ENCODE peak calls at places on chromosomes 12 and 14, in six cellular contexts. One of them, this sample, is unnamed.

GRCh38 chr14:23568600-23569310 is 1.2 kb upstream of the AP1G2 start:
- DNase-seq in thyroid gland: no peak
- DNase-seq in HFF-Myc: no peak
- DNase-seq in astrocyte of the spinal cord: no peak
- DNase-seq in neural progenitor cell: peak
- DNase-seq in fibroblast of mammary gland: no peak
- DNase-seq in this sample: no peak

GRCh38 chr14:55706341-55706684 is 126.3 kb downstream of the KTN1 start:
- DNase-seq in fibroblast of mammary gland: no peak
- DNase-seq in thyroid gland: no peak
- DNase-seq in astrocyte of the spinal cord: no peak
- DNase-seq in HFF-Myc: no peak
- DNase-seq in neural progenitor cell: no peak
- DNase-seq in this sample: no peak

GRCh38 chr14:34713681-34714319 is 593 bp downstream of the CFL2 start:
- DNase-seq in neural progenitor cell: peak
- DNase-seq in HFF-Myc: no peak
- DNase-seq in thyroid gland: peak
- DNase-seq in fibroblast of mammary gland: peak
- DNase-seq in astrocyte of the spinal cord: peak
- DNase-seq in this sample: peak

GRCh38 chr12:109271418-109271817 is 37.7 kb downstream of the FOXN4 start:
- DNase-seq in thyroid gland: no peak
- DNase-seq in HFF-Myc: no peak
- DNase-seq in astrocyte of the spinal cord: no peak
- DNase-seq in fibroblast of mammary gland: no peak
- DNase-seq in neural progenitor cell: no peak
- DNase-seq in this sample: no peak

GRCh38 chr12:54603173-54603814 is 14.8 kb upstream of the PPP1R1A start:
- DNase-seq in neural progenitor cell: peak
- DNase-seq in astrocyte of the spinal cord: peak
- DNase-seq in fibroblast of mammary gland: peak
- DNase-seq in thyroid gland: peak
- DNase-seq in HFF-Myc: peak
- DNase-seq in this sample: peak

GRCh38 chr12:12807970-12808702 is 5.0 kb upstream of the DDX47 start:
- DNase-seq in HFF-Myc: no peak
- DNase-seq in neural progenitor cell: no peak
- DNase-seq in thyroid gland: peak
- DNase-seq in astrocyte of the spinal cord: peak
- DNase-seq in fibroblast of mammary gland: peak
- DNase-seq in this sample: peak

GRCh38 chr14:66038214-66038977 is 447.8 kb upstream of the CCDC196 start:
- DNase-seq in thyroid gland: no peak
- DNase-seq in astrocyte of the spinal cord: no peak
- DNase-seq in fibroblast of mammary gland: peak
- DNase-seq in HFF-Myc: peak
- DNase-seq in neural progenitor cell: no peak
- DNase-seq in this sample: peak

GRCh38 chr12:86772688-86773087 is 516.5 kb upstream of the MGAT4C start:
- DNase-seq in astrocyte of the spinal cord: peak
- DNase-seq in neural progenitor cell: no peak
- DNase-seq in thyroid gland: no peak
- DNase-seq in fibroblast of mammary gland: peak
- DNase-seq in HFF-Myc: peak
- DNase-seq in this sample: peak

GRCh38 chr14:35999264-35999663 is 173.1 kb downstream of the BRMS1L start:
- DNase-seq in fibroblast of mammary gland: no peak
- DNase-seq in thyroid gland: no peak
- DNase-seq in neural progenitor cell: no peak
- DNase-seq in HFF-Myc: no peak
- DNase-seq in astrocyte of the spinal cord: no peak
- DNase-seq in this sample: no peak

GRCh38 chr12:108752387-108752786 is 21.1 kb upstream of the CORO1C start:
- DNase-seq in fibroblast of mammary gland: no peak
- DNase-seq in neural progenitor cell: no peak
- DNase-seq in thyroid gland: no peak
- DNase-seq in astrocyte of the spinal cord: no peak
- DNase-seq in HFF-Myc: no peak
- DNase-seq in this sample: no peak

GRCh38 chr12:42904683-42905418 is 315.3 kb upstream of the PRICKLE1 start:
- DNase-seq in thyroid gland: no peak
- DNase-seq in fibroblast of mammary gland: no peak
- DNase-seq in HFF-Myc: no peak
- DNase-seq in neural progenitor cell: no peak
- DNase-seq in astrocyte of the spinal cord: no peak
- DNase-seq in this sample: no peak

GRCh38 chr12:11014234-11014633 is 8.2 kb downstream of the TAS2R19 start:
- DNase-seq in fibroblast of mammary gland: peak
- DNase-seq in astrocyte of the spinal cord: peak
- DNase-seq in HFF-Myc: no peak
- DNase-seq in neural progenitor cell: no peak
- DNase-seq in thyroid gland: no peak
- DNase-seq in this sample: peak

GRCh38 chr12:112122823-112123690 is 2.3 kb upstream of the TRAFD1 start:
- DNase-seq in neural progenitor cell: no peak
- DNase-seq in HFF-Myc: peak
- DNase-seq in astrocyte of the spinal cord: peak
- DNase-seq in fibroblast of mammary gland: peak
- DNase-seq in thyroid gland: no peak
- DNase-seq in this sample: peak

GRCh38 chr14:96888593-96888992 is 91.4 kb downstream of the VRK1 start:
- DNase-seq in neural progenitor cell: peak
- DNase-seq in fibroblast of mammary gland: no peak
- DNase-seq in astrocyte of the spinal cord: peak
- DNase-seq in HFF-Myc: no peak
- DNase-seq in thyroid gland: peak
- DNase-seq in this sample: no peak

GRCh38 chr12:57461326-57461903 is 1.8 kb downstream of the GLI1 start:
- DNase-seq in astrocyte of the spinal cord: peak
- DNase-seq in HFF-Myc: no peak
- DNase-seq in fibroblast of mammary gland: peak
- DNase-seq in thyroid gland: peak
- DNase-seq in neural progenitor cell: peak
- DNase-seq in this sample: peak

GRCh38 chr14:85607571-85608219 is 77.8 kb downstream of the FLRT2 start:
- DNase-seq in neural progenitor cell: no peak
- DNase-seq in HFF-Myc: peak
- DNase-seq in fibroblast of mammary gland: peak
- DNase-seq in astrocyte of the spinal cord: peak
- DNase-seq in thyroid gland: no peak
- DNase-seq in this sample: peak

GRCh38 chr12:80271770-80272169 is 172.3 kb upstream of the PTPRQ start:
- DNase-seq in astrocyte of the spinal cord: no peak
- DNase-seq in fibroblast of mammary gland: no peak
- DNase-seq in HFF-Myc: no peak
- DNase-seq in thyroid gland: no peak
- DNase-seq in neural progenitor cell: no peak
- DNase-seq in this sample: no peak

GRCh38 chr12:85273411-85274075 is 6.5 kb upstream of the ALX1 start:
- DNase-seq in HFF-Myc: no peak
- DNase-seq in neural progenitor cell: peak
- DNase-seq in fibroblast of mammary gland: no peak
- DNase-seq in astrocyte of the spinal cord: no peak
- DNase-seq in thyroid gland: no peak
- DNase-seq in this sample: no peak
- H3K4me3 ChIP-seq in HFF-Myc: no peak
- H3K4me3 ChIP-seq in neural progenitor cell: no peak
- H3K4me3 ChIP-seq in fibroblast of mammary gland: no peak
- H3K4me3 ChIP-seq in astrocyte of the spinal cord: no peak
- H3K4me3 ChIP-seq in thyroid gland: no peak
- H3K4me3 ChIP-seq in this sample: no peak

GRCh38 chr12:67526129-67526528 is 122.4 kb upstream of the DYRK2 start:
- DNase-seq in astrocyte of the spinal cord: no peak
- DNase-seq in neural progenitor cell: no peak
- DNase-seq in thyroid gland: no peak
- DNase-seq in fibroblast of mammary gland: no peak
- DNase-seq in HFF-Myc: no peak
- DNase-seq in this sample: no peak

GRCh38 chr12:67522222-67522621 is 126.3 kb upstream of the DYRK2 start:
- DNase-seq in HFF-Myc: no peak
- DNase-seq in neural progenitor cell: no peak
- DNase-seq in fibroblast of mammary gland: no peak
- DNase-seq in astrocyte of the spinal cord: no peak
- DNase-seq in thyroid gland: no peak
- DNase-seq in this sample: no peak

GRCh38 chr12:67520611-67521010 is 127.9 kb upstream of the DYRK2 start:
- DNase-seq in neural progenitor cell: no peak
- DNase-seq in thyroid gland: no peak
- DNase-seq in astrocyte of the spinal cord: peak
- DNase-seq in fibroblast of mammary gland: no peak
- DNase-seq in HFF-Myc: no peak
- DNase-seq in this sample: no peak

GRCh38 chr12:67525500-67525884 is 123.1 kb upstream of the DYRK2 start:
- DNase-seq in fibroblast of mammary gland: no peak
- DNase-seq in HFF-Myc: no peak
- DNase-seq in astrocyte of the spinal cord: no peak
- DNase-seq in thyroid gland: no peak
- DNase-seq in neural progenitor cell: peak
- DNase-seq in this sample: no peak

GRCh38 chr12:67524861-67525499 is 123.6 kb upstream of the DYRK2 start:
- DNase-seq in neural progenitor cell: no peak
- DNase-seq in fibroblast of mammary gland: no peak
- DNase-seq in astrocyte of the spinal cord: no peak
- DNase-seq in HFF-Myc: no peak
- DNase-seq in thyroid gland: no peak
- DNase-seq in this sample: no peak
- TF ChIP-seq CTCF in neural progenitor cell: no peak
- TF ChIP-seq CTCF in fibroblast of mammary gland: no peak
- TF ChIP-seq CTCF in astrocyte of the spinal cord: no peak
- TF ChIP-seq CTCF in HFF-Myc: no peak
- TF ChIP-seq CTCF in thyroid gland: no peak
- TF ChIP-seq CTCF in this sample: no peak

DNA sequence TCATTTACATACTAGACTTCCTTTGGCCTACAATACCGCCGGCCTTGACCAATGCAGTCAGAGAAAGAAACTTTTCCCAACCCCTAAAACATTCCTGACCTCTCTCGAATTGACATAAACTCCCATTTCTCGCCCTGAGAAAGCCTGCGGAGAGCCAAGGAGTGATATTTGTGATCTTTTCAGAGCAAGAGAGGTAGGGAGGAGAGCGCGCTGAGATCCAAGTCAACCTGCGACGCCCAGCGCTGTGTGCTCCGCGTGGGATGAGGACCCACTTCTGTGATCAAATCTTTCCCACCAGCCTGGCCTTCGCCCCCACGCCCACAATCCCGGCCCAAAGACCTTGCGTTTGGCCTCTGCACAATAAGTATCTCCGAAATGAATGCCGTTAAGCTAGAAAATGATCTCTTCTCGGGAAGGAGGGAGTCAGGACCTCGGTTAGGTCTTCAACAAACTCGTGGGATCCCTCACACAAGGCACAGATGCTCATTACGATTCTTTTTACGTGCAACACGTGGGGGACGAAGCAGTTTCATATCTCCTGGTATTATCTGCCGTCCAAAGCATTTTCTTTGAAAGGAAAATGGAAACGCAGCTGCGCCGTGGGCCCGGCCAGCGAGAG is 6.3 kb upstream of the NPAS3 start:
- DNase-seq in neural progenitor cell: peak
- DNase-seq in astrocyte of the spinal cord: no peak
- DNase-seq in fibroblast of mammary gland: no peak
- DNase-seq in HFF-Myc: no peak
- DNase-seq in thyroid gland: no peak
- DNase-seq in this sample: no peak
- H3K4me3 ChIP-seq in neural progenitor cell: peak
- H3K4me3 ChIP-seq in astrocyte of the spinal cord: no peak
- H3K4me3 ChIP-seq in fibroblast of mammary gland: no peak
- H3K4me3 ChIP-seq in HFF-Myc: no peak
- H3K4me3 ChIP-seq in thyroid gland: peak
- H3K4me3 ChIP-seq in this sample: no peak

GRCh38 chr12:5912437-5913334 is 32.4 kb downstream of the ANO2 start:
- DNase-seq in HFF-Myc: no peak
- DNase-seq in fibroblast of mammary gland: no peak
- DNase-seq in thyroid gland: no peak
- DNase-seq in astrocyte of the spinal cord: no peak
- DNase-seq in neural progenitor cell: peak
- DNase-seq in this sample: no peak
- TF ChIP-seq CTCF in HFF-Myc: peak
- TF ChIP-seq CTCF in fibroblast of mammary gland: peak
- TF ChIP-seq CTCF in thyroid gland: no peak
- TF ChIP-seq CTCF in astrocyte of the spinal cord: peak
- TF ChIP-seq CTCF in neural progenitor cell: peak
- TF ChIP-seq CTCF in this sample: no peak

GRCh38 chr12:25988505-25988904 is 30.0 kb downstream of the RASSF8 start:
- DNase-seq in astrocyte of the spinal cord: no peak
- DNase-seq in thyroid gland: no peak
- DNase-seq in fibroblast of mammary gland: no peak
- DNase-seq in HFF-Myc: no peak
- DNase-seq in neural progenitor cell: no peak
- DNase-seq in this sample: no peak
- H3K4me3 ChIP-seq in astrocyte of the spinal cord: no peak
- H3K4me3 ChIP-seq in thyroid gland: no peak
- H3K4me3 ChIP-seq in fibroblast of mammary gland: no peak
- H3K4me3 ChIP-seq in HFF-Myc: no peak
- H3K4me3 ChIP-seq in neural progenitor cell: no peak
- H3K4me3 ChIP-seq in this sample: no peak

DNA sequence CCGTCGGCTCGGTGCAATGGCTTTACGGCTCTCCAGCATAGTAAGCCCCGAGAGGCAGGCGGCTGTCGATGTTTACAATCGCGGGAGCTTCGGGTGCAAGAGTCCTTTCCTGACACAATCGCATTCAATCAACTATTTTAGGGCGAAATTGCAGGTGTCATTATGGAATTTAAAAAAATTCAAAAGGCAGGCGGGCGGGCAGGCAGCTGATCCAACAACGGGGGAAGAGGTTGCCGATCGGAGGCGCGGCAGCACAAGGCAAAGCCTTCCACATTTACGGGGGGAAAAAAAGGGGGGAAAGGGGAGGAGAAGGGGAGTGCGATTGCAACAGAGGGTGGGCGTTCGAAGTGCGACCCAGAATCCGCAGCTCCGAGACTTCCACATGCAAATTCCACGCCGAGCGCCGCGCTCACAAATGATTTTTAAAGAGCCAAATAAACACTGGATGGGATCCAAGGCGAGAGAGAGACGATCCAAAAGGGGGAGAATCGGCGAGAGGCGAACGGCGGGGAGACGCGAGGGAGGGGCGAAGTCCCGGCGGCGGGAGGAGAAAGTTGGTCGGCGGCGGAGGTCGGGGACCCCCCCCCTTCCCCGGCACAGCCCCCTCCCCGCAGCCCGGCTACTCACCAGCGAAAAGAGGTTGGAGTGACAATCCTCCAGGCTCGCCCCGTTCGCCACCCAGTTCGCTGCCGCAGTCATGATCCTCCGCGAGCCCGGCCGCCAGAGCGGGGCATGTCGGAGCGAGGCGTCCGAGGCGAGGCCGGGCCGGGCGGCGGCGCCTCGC is 868 bp downstream of the MED13L start:
- DNase-seq in fibroblast of mammary gland: peak
- DNase-seq in astrocyte of the spinal cord: peak
- DNase-seq in neural progenitor cell: peak
- DNase-seq in HFF-Myc: no peak
- DNase-seq in thyroid gland: peak
- DNase-seq in this sample: peak
- TF ChIP-seq CTCF in fibroblast of mammary gland: no peak
- TF ChIP-seq CTCF in astrocyte of the spinal cord: peak
- TF ChIP-seq CTCF in neural progenitor cell: no peak
- TF ChIP-seq CTCF in HFF-Myc: no peak
- TF ChIP-seq CTCF in thyroid gland: no peak
- TF ChIP-seq CTCF in this sample: no peak